ENCODE peak calls at places on chromosomes 2 and 18, in four cellular contexts. L is H7; T is epithelial cell of esophagus; I is stimulated activated CD4-positive, alpha-beta T cell treated with anti-CD3 and anti-CD28 coated beads, Interleukin-1b, Interleukin-23, amount 100 ng/mL, for 24 hours. R is an unnamed sample.

GRCh38 chr2:106117882-106118684 is 76.0 kb downstream of the UXS1 start:
- DNase-seq in L (no peak), T (peak), I (no peak), R (no peak)

GRCh38 chr18:39806519-39806918 is 2148.5 kb upstream of the PIK3C3 start:
- DNase-seq in L (no peak), T (peak), I (no peak), R (no peak)

GRCh38 chr2:186570587-186570986 is 19.3 kb upstream of the ITGAV start:
- DNase-seq in L (no peak), T (peak), I (no peak), R (no peak)

GRCh38 chr18:60017371-60017770 is 117.6 kb downstream of the PMAIP1 start:
- DNase-seq in L (no peak), T (no peak), I (no peak), R (no peak)

GRCh38 chr2:60560734-60561649 is 7.5 kb upstream of the BCL11A start:
- DNase-seq in L (peak), T (peak), I (no peak), R (no peak)

GRCh38 chr2:190695739-190696138 is 46.9 kb downstream of the NAB1 start:
- DNase-seq in L (no peak), T (peak), I (no peak), R (peak)

GRCh38 chr2:136248242-136248641 is 130.3 kb upstream of the CXCR4 start:
- DNase-seq in L (no peak), T (peak), I (no peak), R (no peak)

GRCh38 chr2:152506843-152507242 is 171.9 kb downstream of the FMNL2 start:
- DNase-seq in L (no peak), T (peak), I (no peak), R (no peak)

GRCh38 chr2:152263902-152264301 is 71.1 kb upstream of the FMNL2 start:
- DNase-seq in L (no peak), T (no peak), I (no peak), R (no peak)

GRCh38 chr2:7878786-7879515 is 802.9 kb upstream of the ID2 start:
- DNase-seq in L (peak), T (no peak), I (no peak), R (no peak)

GRCh38 chr2:20925265-20925889 is 102.5 kb upstream of the LDAH start:
- DNase-seq in L (peak), T (peak), I (no peak), R (no peak)

R was measured in stimulated activated naive CD4-positive, alpha-beta T cell treated with Interleukin-2 at 50 U/mL for 16 hours.